ENCODE peak calls at places on chromosomes 16 and 17, in four cellular contexts. One of them, this sample, is unnamed.

GRCh38 chr16:70553175-70553574 is 29.6 kb downstream of the SF3B3 start:
- DNase-seq in A549: no peak
- DNase-seq in SK-N-SH: no peak
- DNase-seq in HepG2: no peak
- DNase-seq in this sample: no peak

GRCh38 chr16:30982548-30983288 is 2.3 kb upstream of the HSD3B7 start:
- DNase-seq in A549: no peak
- DNase-seq in SK-N-SH: no peak
- DNase-seq in HepG2: no peak
- DNase-seq in this sample: no peak

GRCh38 chr17:65099941-65100315 is 37.2 kb upstream of the RGS9 start:
- DNase-seq in A549: peak
- DNase-seq in SK-N-SH: no peak
- DNase-seq in HepG2: peak
- DNase-seq in this sample: peak

GRCh38 chr16:70437017-70437581 is 1.8 kb downstream of the ST3GAL2 start:
- DNase-seq in A549: no peak
- DNase-seq in SK-N-SH: peak
- DNase-seq in HepG2: peak
- DNase-seq in this sample: no peak

GRCh38 chr17:42019509-42020404 is at the start of gene NKIRAS2:
- DNase-seq in A549: peak
- DNase-seq in SK-N-SH: peak
- DNase-seq in HepG2: peak
- DNase-seq in this sample: peak

GRCh38 chr16:2013527-2013926 is 3.9 kb upstream of the ZNF598 start:
- DNase-seq in A549: no peak
- DNase-seq in SK-N-SH: no peak
- DNase-seq in HepG2: no peak
- DNase-seq in this sample: no peak

GRCh38 chr16:17364319-17365210 is 106.2 kb downstream of the XYLT1 start:
- DNase-seq in A549: no peak
- DNase-seq in SK-N-SH: peak
- DNase-seq in HepG2: no peak
- DNase-seq in this sample: no peak

GRCh38 chr16:17343729-17344128 is 127.0 kb downstream of the XYLT1 start:
- DNase-seq in A549: no peak
- DNase-seq in SK-N-SH: no peak
- DNase-seq in HepG2: no peak
- DNase-seq in this sample: no peak

GRCh38 chr16:75379911-75380847 is 53.1 kb downstream of the CFDP1 start:
- DNase-seq in A549: no peak
- DNase-seq in SK-N-SH: no peak
- DNase-seq in HepG2: no peak
- DNase-seq in this sample: peak

GRCh38 chr17:50146927-50147640 is 3.4 kb downstream of the PPP1R9B start:
- DNase-seq in A549: no peak
- DNase-seq in SK-N-SH: no peak
- DNase-seq in HepG2: no peak
- DNase-seq in this sample: no peak

GRCh38 chr17:72255481-72255880 is 134.7 kb downstream of the SOX9 start:
- DNase-seq in A549: no peak
- DNase-seq in SK-N-SH: no peak
- DNase-seq in HepG2: no peak
- DNase-seq in this sample: no peak

GRCh38 chr16:49881890-49882289 is 26.0 kb upstream of the ZNF423 start:
- DNase-seq in A549: no peak
- DNase-seq in SK-N-SH: no peak
- DNase-seq in HepG2: no peak
- DNase-seq in this sample: no peak

GRCh38 chr17:8555062-8555461 is 75.5 kb downstream of the MYH10 start:
- DNase-seq in A549: no peak
- DNase-seq in SK-N-SH: no peak
- DNase-seq in HepG2: no peak
- DNase-seq in this sample: no peak

GRCh38 chr16:48575471-48576050 is 34.4 kb downstream of the N4BP1 start:
- DNase-seq in A549: no peak
- DNase-seq in SK-N-SH: no peak
- DNase-seq in HepG2: no peak
- DNase-seq in this sample: no peak
- TF ChIP-seq PBX3 in A549: no peak
- TF ChIP-seq PBX3 in SK-N-SH: no peak
- TF ChIP-seq PBX3 in HepG2: no peak
- TF ChIP-seq PBX3 in this sample: no peak

DNA sequence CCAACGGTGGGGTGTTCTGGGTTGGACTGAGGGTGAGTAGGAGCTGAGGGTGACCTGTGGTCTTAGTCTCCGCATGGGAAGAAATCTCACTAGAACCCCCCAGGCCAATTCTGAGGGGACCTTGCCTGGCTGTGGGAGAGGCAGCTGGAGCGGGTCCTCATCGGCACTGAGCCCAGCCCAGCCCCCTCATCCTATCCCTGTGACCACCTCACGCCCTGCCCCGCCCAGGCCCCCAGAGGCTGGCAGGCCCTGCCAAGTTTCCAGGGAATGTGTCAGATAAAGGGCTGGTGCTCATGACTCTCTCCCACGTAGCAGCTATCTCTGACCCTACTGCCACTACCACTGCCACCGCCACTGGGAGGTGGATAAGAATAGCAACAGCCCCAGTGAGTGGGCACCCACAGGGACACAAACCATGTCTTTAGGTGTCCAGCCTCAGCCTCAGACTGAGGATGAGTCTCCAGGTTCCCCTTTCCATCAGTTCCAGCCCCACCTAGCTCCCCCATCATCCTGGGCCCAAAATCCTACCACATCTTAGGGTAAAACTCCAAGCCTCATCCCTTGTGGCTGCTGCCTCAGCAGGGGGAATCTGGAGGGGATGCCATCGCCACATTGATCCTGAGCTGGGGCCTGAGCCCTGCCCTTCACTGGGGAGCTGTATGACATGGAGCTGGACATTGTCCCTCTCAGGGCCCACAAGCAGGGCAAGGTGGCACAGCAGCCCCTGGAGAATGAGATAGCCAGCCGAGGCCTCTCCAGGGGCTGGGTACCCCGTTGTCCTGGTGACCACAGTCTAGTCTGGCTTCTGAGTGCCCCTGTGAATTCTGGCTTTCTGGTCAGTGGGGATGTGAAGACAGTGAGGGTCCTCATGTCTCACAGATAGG is 14.9 kb downstream of the CDH16 start:
- DNase-seq in A549: peak
- DNase-seq in SK-N-SH: peak
- DNase-seq in HepG2: no peak
- DNase-seq in this sample: no peak
- TF ChIP-seq PBX3 in A549: no peak
- TF ChIP-seq PBX3 in SK-N-SH: no peak
- TF ChIP-seq PBX3 in HepG2: no peak
- TF ChIP-seq PBX3 in this sample: no peak

DNA sequence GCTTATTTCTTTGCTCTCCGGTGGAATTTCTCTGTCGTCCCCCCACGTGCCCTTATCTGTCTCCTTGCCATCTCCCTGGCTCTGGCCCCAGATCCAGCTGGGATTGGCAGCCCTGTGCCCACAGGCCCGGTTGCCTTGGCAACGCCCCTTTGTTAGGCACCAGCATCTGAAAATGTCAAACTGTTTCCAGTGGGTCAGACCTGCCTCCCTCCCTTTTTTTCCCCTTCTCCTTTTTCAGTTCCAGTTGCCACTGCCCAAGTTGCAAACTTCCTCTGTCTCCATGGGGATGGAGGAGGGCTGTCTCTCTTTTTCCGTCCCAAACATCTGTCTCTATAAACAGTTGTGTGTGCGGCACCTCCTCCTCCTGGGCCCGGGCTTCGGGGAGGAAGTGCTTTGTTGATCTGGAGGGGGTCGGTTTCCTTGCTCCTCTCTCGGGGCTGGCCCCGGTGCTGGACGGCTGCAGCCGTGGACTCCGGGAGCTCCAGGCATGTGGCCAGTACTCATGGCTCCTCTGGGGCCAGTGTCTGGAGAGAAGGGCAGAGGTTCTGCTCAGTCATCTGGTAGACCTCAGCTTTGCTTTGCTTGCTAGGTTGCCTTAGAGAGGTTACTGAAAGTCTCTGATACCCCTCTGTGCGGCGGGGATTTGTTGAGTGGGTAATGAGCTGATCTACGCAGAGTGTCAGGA is 35.3 kb downstream of the SOCS3 start:
- DNase-seq in A549: no peak
- DNase-seq in SK-N-SH: peak
- DNase-seq in HepG2: no peak
- DNase-seq in this sample: no peak
- TF ChIP-seq PBX3 in A549: no peak
- TF ChIP-seq PBX3 in SK-N-SH: peak
- TF ChIP-seq PBX3 in HepG2: no peak
- TF ChIP-seq PBX3 in this sample: no peak

GRCh38 chr16:4233431-4233830 is 8.4 kb downstream of the SRL start:
- DNase-seq in A549: no peak
- DNase-seq in SK-N-SH: no peak
- DNase-seq in HepG2: no peak
- DNase-seq in this sample: no peak

GRCh38 chr16:4227040-4227332 is 14.9 kb downstream of the SRL start:
- DNase-seq in A549: no peak
- DNase-seq in SK-N-SH: no peak
- DNase-seq in HepG2: no peak
- DNase-seq in this sample: no peak

GRCh38 chr16:4231886-4232285 is 10.0 kb downstream of the SRL start:
- DNase-seq in A549: no peak
- DNase-seq in SK-N-SH: no peak
- DNase-seq in HepG2: no peak
- DNase-seq in this sample: no peak

GRCh38 chr16:4231367-4231766 is 10.5 kb downstream of the SRL start:
- DNase-seq in A549: no peak
- DNase-seq in SK-N-SH: no peak
- DNase-seq in HepG2: no peak
- DNase-seq in this sample: no peak

GRCh38 chr16:4232541-4233386 is 9.1 kb downstream of the SRL start:
- DNase-seq in A549: no peak
- DNase-seq in SK-N-SH: no peak
- DNase-seq in HepG2: no peak
- DNase-seq in this sample: no peak
- TF ChIP-seq PBX3 in A549: no peak
- TF ChIP-seq PBX3 in SK-N-SH: no peak
- TF ChIP-seq PBX3 in HepG2: no peak
- TF ChIP-seq PBX3 in this sample: no peak

GRCh38 chr17:17415006-17415405 is 61.8 kb upstream of the MED9 start:
- DNase-seq in A549: no peak
- DNase-seq in SK-N-SH: no peak
- DNase-seq in HepG2: no peak
- DNase-seq in this sample: no peak

GRCh38 chr17:17416007-17416399 is 60.8 kb upstream of the MED9 start:
- DNase-seq in A549: peak
- DNase-seq in SK-N-SH: peak
- DNase-seq in HepG2: peak
- DNase-seq in this sample: peak

GRCh38 chr17:17413215-17413792 is 63.5 kb upstream of the MED9 start:
- DNase-seq in A549: no peak
- DNase-seq in SK-N-SH: no peak
- DNase-seq in HepG2: peak
- DNase-seq in this sample: no peak

GRCh38 chr17:17413821-17414220 is 63.0 kb upstream of the MED9 start:
- DNase-seq in A549: no peak
- DNase-seq in SK-N-SH: no peak
- DNase-seq in HepG2: no peak
- DNase-seq in this sample: no peak

GRCh38 chr17:17414316-17414937 is 62.4 kb upstream of the MED9 start:
- DNase-seq in A549: no peak
- DNase-seq in SK-N-SH: no peak
- DNase-seq in HepG2: no peak
- DNase-seq in this sample: no peak
- TF ChIP-seq PBX3 in A549: no peak
- TF ChIP-seq PBX3 in SK-N-SH: no peak
- TF ChIP-seq PBX3 in HepG2: no peak
- TF ChIP-seq PBX3 in this sample: no peak

DNA sequence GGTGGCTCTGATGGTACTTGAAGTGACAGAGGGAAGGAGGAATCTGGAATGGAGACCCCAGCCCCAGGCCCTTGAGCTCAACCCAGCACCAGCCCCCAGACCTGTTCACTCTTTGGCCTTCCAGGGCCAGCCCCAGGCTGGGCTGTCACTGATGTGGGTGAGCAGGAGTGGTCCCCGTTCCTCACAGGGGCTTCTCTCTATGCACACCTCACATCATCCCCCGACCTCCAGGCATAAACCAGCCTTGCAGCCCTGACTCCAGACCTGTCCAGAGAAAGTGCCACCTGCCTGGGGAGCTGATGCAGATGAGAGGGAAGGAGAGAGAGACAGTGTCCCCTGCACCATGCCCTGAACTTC is 182.6 kb upstream of the SDK2 start:
- DNase-seq in A549: no peak
- DNase-seq in SK-N-SH: no peak
- DNase-seq in HepG2: no peak
- DNase-seq in this sample: no peak
- TF ChIP-seq PBX3 in A549: no peak
- TF ChIP-seq PBX3 in SK-N-SH: no peak
- TF ChIP-seq PBX3 in HepG2: no peak
- TF ChIP-seq PBX3 in this sample: no peak

DNA sequence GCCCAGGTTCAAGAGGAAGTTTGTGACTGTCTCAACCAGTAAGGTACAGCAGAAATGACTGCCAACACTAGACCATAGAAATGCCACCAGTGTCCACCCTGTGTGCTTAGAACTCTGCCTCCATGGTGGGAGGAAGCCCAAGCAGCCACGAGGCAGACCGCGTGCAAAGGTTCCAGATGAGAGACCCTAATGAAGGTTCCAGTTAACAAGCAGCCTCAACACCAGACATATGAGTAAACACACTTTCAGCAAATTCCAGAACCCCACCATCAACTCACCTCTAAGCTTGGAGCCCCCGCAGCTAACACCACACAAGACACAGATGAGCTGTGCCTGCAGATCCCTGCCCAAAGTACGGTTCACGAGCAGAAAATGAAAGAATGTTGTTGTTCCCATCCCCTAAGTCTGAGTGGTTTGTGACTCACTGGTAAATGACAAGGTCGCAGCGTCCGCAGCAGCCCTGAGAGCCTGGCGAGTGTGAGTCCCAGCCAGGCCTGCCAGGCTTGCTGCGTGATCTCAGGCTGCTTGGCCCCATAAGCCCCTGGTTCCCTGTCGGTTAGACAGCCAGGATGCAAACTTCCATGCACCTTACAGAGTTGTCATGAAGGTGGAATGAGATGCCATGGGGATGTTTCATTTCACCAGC is 193.7 kb downstream of the C16orf95 start:
- DNase-seq in A549: no peak
- DNase-seq in SK-N-SH: no peak
- DNase-seq in HepG2: no peak
- DNase-seq in this sample: no peak
- TF ChIP-seq PBX3 in A549: no peak
- TF ChIP-seq PBX3 in SK-N-SH: no peak
- TF ChIP-seq PBX3 in HepG2: no peak
- TF ChIP-seq PBX3 in this sample: no peak

GRCh38 chr16:66258916-66259845 is 107.3 kb upstream of the CDH5 start:
- DNase-seq in A549: no peak
- DNase-seq in SK-N-SH: no peak
- DNase-seq in HepG2: no peak
- DNase-seq in this sample: no peak
- TF ChIP-seq PBX3 in A549: no peak
- TF ChIP-seq PBX3 in SK-N-SH: no peak
- TF ChIP-seq PBX3 in HepG2: no peak
- TF ChIP-seq PBX3 in this sample: no peak